ENCODE peak calls at places on chromosomes 13 and 19, in eight cellular contexts. N, Z, D, I, Y, L, V and A are unnamed samples.

GRCh38 chr13:95915102-95915501 is 138.1 kb downstream of the UGGT2 start:
- DNase-seq in N (no peak), V (no peak), I (no peak), D (no peak), Y (no peak), Z (no peak), L (no peak), A (no peak)

GRCh38 chr13:113616281-113616906 is 31.8 kb downstream of the TFDP1 start:
- DNase-seq in N (no peak), V (peak; percentile 54), Y (no peak), D (no peak), Z (no peak), I (no peak), L (peak; percentile 84), A (no peak)

GRCh38 chr13:105139380-105140285 is 1395.8 kb downstream of the EFNB2 start:
- DNase-seq in D (no peak), Z (peak; percentile 40), V (no peak), N (no peak), I (no peak), L (peak; percentile 32), Y (no peak), A (peak; percentile 38)

GRCh38 chr13:94020833-94021232 is 458.6 kb downstream of the DCT start:
- DNase-seq in V (no peak), D (no peak), I (peak; percentile 82), Z (no peak), L (no peak), Y (no peak), N (no peak), A (no peak)

GRCh38 chr19:519449-519865 is 12.1 kb upstream of the CDC34 start:
- DNase-seq in D (no peak), Z (no peak), N (no peak), I (no peak), V (no peak), L (no peak), Y (no peak), A (no peak)

GRCh38 chr13:31431722-31432137 is 232.0 kb downstream of the B3GLCT start:
- DNase-seq in D (peak; percentile 67), Y (no peak), I (peak; percentile 58), N (peak; percentile 46), V (peak; percentile 60), L (peak; percentile 69), Z (no peak), A (peak; percentile 44)

GRCh38 chr13:50915562-50915961 is 6.0 kb downstream of the RNASEH2B start:
- DNase-seq in L (no peak), D (no peak), Z (no peak), V (no peak), N (no peak), I (no peak), Y (no peak), A (no peak)

GRCh38 chr13:89269737-89270136 is 1598.6 kb downstream of the SLITRK5 start:
- DNase-seq in N (peak; percentile 10), Z (no peak), Y (no peak), I (no peak), V (no peak), D (no peak), L (no peak), A (no peak)

GRCh38 chr13:79654520-79654919 is 173.6 kb downstream of the NDFIP2 start:
- DNase-seq in I (no peak), V (no peak), D (no peak), L (no peak), Z (no peak), Y (no peak), N (no peak), A (no peak)

GRCh38 chr19:55322495-55322894 is 2.6 kb downstream of the TMEM150B start:
- DNase-seq in D (no peak), I (no peak), V (peak; percentile 59), N (no peak), L (no peak), Z (no peak), Y (peak; percentile 83), A (no peak)

GRCh38 chr13:110911880-110912279 is 3.0 kb downstream of the ANKRD10 start:
- DNase-seq in Y (no peak), N (no peak), L (no peak), Z (no peak), D (no peak), I (peak; percentile 71), V (no peak), A (no peak)

GRCh38 chr13:42400188-42400833 is 128.4 kb downstream of the AKAP11 start:
- DNase-seq in I (no peak), N (no peak), L (no peak), D (no peak), Y (no peak), V (no peak), Z (no peak), A (no peak)

GRCh38 chr13:73542446-73542845 is 483.6 kb downstream of the KLF5 start:
- DNase-seq in V (no peak), Z (no peak), N (no peak), L (no peak), D (no peak), Y (no peak), I (peak; percentile 82), A (no peak)

GRCh38 chr19:11987405-11988231 is 22.8 kb downstream of the ZNF763 start:
- DNase-seq in L (peak; percentile 96), N (peak; percentile 94), I (peak; percentile 98), V (peak; percentile 98), D (peak; percentile 91), Z (peak; percentile 97), Y (peak; percentile 96), A (peak; percentile 95)

GRCh38 chr19:54707932-54708331 is 16.3 kb upstream of the KIR3DL3 start:
- DNase-seq in V (no peak), L (no peak), Z (peak; percentile 22), N (no peak), D (no peak), Y (no peak), I (no peak), A (no peak)

GRCh38 chr13:113859311-113860050 is 4.4 kb downstream of the GAS6 start:
- DNase-seq in V (no peak), L (no peak), Z (no peak), Y (peak; percentile 43), D (peak; percentile 14), N (no peak), I (no peak), A (peak; percentile 0)

GRCh38 chr13:48528720-48529119 is 4.2 kb downstream of the RCBTB2 start:
- DNase-seq in N (no peak), V (no peak), D (no peak), I (no peak), L (no peak), Y (no peak), Z (no peak), A (no peak)

GRCh38 chr19:36986601-36987000 is 70.5 kb downstream of the ZNF568 start:
- DNase-seq in V (no peak), N (no peak), L (no peak), I (no peak), Z (no peak), Y (no peak), D (no peak), A (no peak)

GRCh38 chr19:45455707-45456499 is 11.9 kb upstream of the FOSB start:
- DNase-seq in L (peak; percentile 99), Y (peak; percentile 93), N (peak; percentile 71), I (peak; percentile 95), D (peak; percentile 94), V (peak; percentile 98), Z (peak; percentile 93), A (peak; percentile 99)

GRCh38 chr19:35357867-35358573 is at the start of gene FFAR3:
- DNase-seq in V (no peak), N (no peak), Y (no peak), Z (no peak), I (no peak), L (peak; percentile 92), D (no peak), A (peak; percentile 70)

GRCh38 chr13:99264053-99264452 is 5.9 kb upstream of the GPR18 start:
- DNase-seq in V (no peak), Y (no peak), I (no peak), Z (no peak), D (no peak), L (no peak), N (no peak), A (no peak)

GRCh38 chr19:10769533-10770491 is 51.9 kb downstream of the DNM2 start:
- DNase-seq in N (peak; percentile 80), V (peak; percentile 72), I (peak; percentile 33), L (peak; percentile 42), D (peak; percentile 46), Y (peak; percentile 54), Z (no peak), A (peak; percentile 83)

DNA sequence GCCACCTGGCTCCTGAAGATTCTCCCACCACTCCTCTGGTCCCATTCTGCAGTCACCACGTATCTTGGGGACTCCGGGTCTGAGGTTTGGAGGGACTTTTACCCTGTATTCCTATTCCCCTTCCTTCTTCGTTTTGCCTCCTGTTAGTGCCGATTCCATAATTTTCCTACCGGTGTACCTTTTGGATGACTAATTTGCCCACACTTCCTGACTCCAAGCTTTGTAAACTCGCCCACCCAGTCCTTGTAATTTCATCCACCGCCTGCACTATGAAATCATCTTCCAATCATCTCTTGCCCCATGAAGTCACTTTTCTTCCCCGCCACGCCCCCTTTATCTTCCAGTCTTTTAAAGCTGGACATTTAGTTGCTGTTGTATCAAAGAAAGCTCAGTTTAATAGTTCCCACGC is 572 bp downstream of the UCHL3 start:
- DNase-seq in V (peak; percentile 75), I (peak; percentile 75), N (peak; percentile 50), L (peak; percentile 70), Z (peak; percentile 37), D (peak; percentile 22), Y (no peak), A (peak; percentile 25)
- H3K4me1 ChIP-seq in V (no peaks in the 10 kb centered on the region), I (peaks cover 37% of the 10 kb centered on the region), N (peaks cover 5% of the 10 kb centered on the region), L (peaks cover 6% of the 10 kb centered on the region), Z (peaks cover 9% of the 10 kb centered on the region), D (no peaks in the 10 kb centered on the region), Y (peaks cover 11% of the 10 kb centered on the region), A (peaks cover 16% of the 10 kb centered on the region)

GRCh38 chr19:33677745-33678426 is 56.1 kb downstream of the CHST8 start:
- DNase-seq in N (no peak), I (peak; percentile 1), V (no peak), L (no peak), D (no peak), Y (no peak), Z (no peak), A (no peak)
- H3K27me3 ChIP-seq in N (no peaks in the 10 kb centered on the region), I (peaks cover 9% of the 10 kb centered on the region), V (no peaks in the 10 kb centered on the region), L (no peaks in the 10 kb centered on the region), D (no peaks in the 10 kb centered on the region), Y (no peaks in the 10 kb centered on the region), Z (no peaks in the 10 kb centered on the region), A (no peaks in the 10 kb centered on the region)

GRCh38 chr19:40279120-40279551 is 6.0 kb downstream of the AKT2 start:
- DNase-seq in V (peak; percentile 64), Y (no peak), L (peak; percentile 79), N (peak; percentile 15), I (no peak), D (peak; percentile 84), Z (no peak), A (no peak)
- H3K4me1 ChIP-seq in V (peaks cover 55% of the 10 kb centered on the region), Y (peaks cover 79% of the 10 kb centered on the region), L (peaks cover 22% of the 10 kb centered on the region), N (peaks cover 28% of the 10 kb centered on the region), I (no peaks in the 10 kb centered on the region), D (peaks cover 66% of the 10 kb centered on the region), Z (peaks cover 17% of the 10 kb centered on the region), A (peaks cover 91% of the 10 kb centered on the region)

DNA sequence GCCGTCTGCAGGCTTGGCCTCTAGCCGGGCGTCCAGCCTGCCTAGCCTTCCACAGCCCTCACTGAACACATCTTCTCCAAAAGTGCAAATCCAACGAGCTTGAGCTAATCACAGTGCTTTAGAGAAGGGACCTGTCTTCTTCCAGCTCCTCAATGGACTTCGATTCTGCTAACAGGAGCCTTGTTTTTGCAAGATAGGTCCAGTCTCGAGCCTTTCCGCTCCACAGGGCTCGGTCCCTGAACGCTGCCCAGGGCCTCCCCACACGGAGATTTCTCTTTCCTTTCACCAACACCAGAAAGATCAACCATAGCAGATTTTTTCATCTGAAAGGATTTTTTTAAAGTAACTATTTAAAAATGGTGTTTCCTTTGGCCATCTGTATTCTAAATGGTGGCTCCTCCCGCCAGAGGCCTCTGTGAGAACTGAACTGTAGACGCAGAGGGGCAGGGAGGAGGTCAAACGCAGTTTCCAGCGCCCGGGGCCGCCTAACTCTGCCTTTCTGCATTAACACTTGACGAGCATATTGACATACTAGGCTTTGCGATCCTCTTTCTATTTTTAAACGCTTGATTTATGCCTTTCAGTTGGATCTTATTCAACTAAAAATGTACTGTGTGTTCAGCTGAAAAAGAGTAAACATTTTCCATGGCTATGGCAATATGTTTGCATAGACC is 74.5 kb downstream of the SPACA7 start:
- DNase-seq in L (no peak), V (no peak), Y (no peak), D (no peak), Z (no peak), I (no peak), N (no peak), A (no peak)
- H3K27me3 ChIP-seq in L (peaks cover 19% of the 10 kb centered on the region), V (no peaks in the 10 kb centered on the region), Y (no peaks in the 10 kb centered on the region), D (no peaks in the 10 kb centered on the region), Z (no peaks in the 10 kb centered on the region), I (peaks cover 19% of the 10 kb centered on the region), N (peaks cover 10% of the 10 kb centered on the region), A (no peaks in the 10 kb centered on the region)